ENCODE peak calls at places on chromosomes 7 and 10, in ten cellular contexts. P, Z, Q, W, V, F, G, I, D and B are unnamed samples.

GRCh38 chr7:22996470-22996869 is 17.5 kb downstream of the HYCC1 start:
- DNase-seq in Z (no peak), G (no peak), Q (no peak), W (no peak), D (no peak), P (no peak), F (no peak), I (no peak), V (no peak), B (no peak)

GRCh38 chr7:122416316-122416925 is 111.9 kb upstream of the FEZF1 start:
- DNase-seq in Z (no peak), G (no peak), I (no peak), D (no peak), W (no peak), V (no peak), Q (no peak), P (no peak), F (no peak), B (no peak)

GRCh38 chr7:105013818-105014724 is at the start of gene KMT2E:
- DNase-seq in D (peak; percentile 92), G (peak; percentile 82), W (peak; percentile 64), V (peak; percentile 95), Z (peak; percentile 57), Q (peak; percentile 92), F (peak; percentile 87), P (peak; percentile 92), I (peak; percentile 88), B (peak; percentile 61)

GRCh38 chr10:112375721-112376577 is 2.0 kb downstream of the ACSL5 start:
- DNase-seq in D (peak; percentile 63), I (no peak), G (peak; percentile 22), V (peak; percentile 71), Z (no peak), W (no peak), F (peak; percentile 61), P (peak; percentile 84), Q (peak; percentile 63), B (no peak)

GRCh38 chr10:75048669-75049098 is 62.8 kb upstream of the SAMD8 start:
- DNase-seq in G (no peak), Z (no peak), W (no peak), Q (no peak), D (peak; percentile 20), V (peak; percentile 20), P (no peak), F (peak; percentile 33), I (no peak), B (no peak)

GRCh38 chr10:132986576-132986975 is 44.2 kb upstream of the CFAP46 start:
- DNase-seq in D (no peak), G (no peak), V (no peak), Z (no peak), Q (no peak), F (no peak), I (no peak), W (no peak), P (no peak), B (no peak)

GRCh38 chr7:138563808-138564207 is 103.7 kb downstream of the TRIM24 start:
- DNase-seq in P (no peak), Q (no peak), F (no peak), G (no peak), Z (no peak), D (no peak), V (no peak), I (no peak), W (no peak), B (no peak)

GRCh38 chr10:103659674-103660363 is 166.3 kb downstream of the NEURL1 start:
- DNase-seq in I (peak; percentile 75), G (peak; percentile 77), P (peak; percentile 79), W (no peak), F (peak; percentile 69), Q (peak; percentile 86), D (peak; percentile 87), Z (no peak), V (peak; percentile 92), B (no peak)

GRCh38 chr10:6920072-6921019 is 340.3 kb upstream of the PRKCQ start:
- DNase-seq in G (peak; percentile 67), I (peak; percentile 33), Q (peak; percentile 79), F (peak; percentile 68), D (peak; percentile 84), P (peak; percentile 82), V (peak; percentile 82), Z (peak; percentile 23), W (peak; percentile 72), B (peak; percentile 1)

GRCh38 chr10:92517034-92517655 is 56.7 kb downstream of the IDE start:
- DNase-seq in W (peak; percentile 49), D (peak; percentile 80), Z (peak; percentile 64), P (peak; percentile 73), G (peak; percentile 69), Q (peak; percentile 64), I (peak; percentile 62), F (peak; percentile 84), V (peak; percentile 76), B (no peak)

GRCh38 chr10:28411136-28411460 is 108.2 kb upstream of the MPP7 start:
- DNase-seq in V (no peak), G (no peak), I (no peak), F (no peak), P (no peak), Q (no peak), D (no peak), W (no peak), Z (no peak), B (no peak)

GRCh38 chr10:28411648-28412047 is 108.8 kb upstream of the MPP7 start:
- DNase-seq in G (no peak), V (no peak), W (no peak), F (no peak), Z (no peak), I (no peak), Q (no peak), D (no peak), P (no peak), B (no peak)

GRCh38 chr10:28408237-28408777 is 105.4 kb upstream of the MPP7 start:
- DNase-seq in I (no peak), F (no peak), Z (no peak), G (no peak), V (no peak), Q (no peak), P (no peak), W (no peak), D (no peak), B (no peak)

DNA sequence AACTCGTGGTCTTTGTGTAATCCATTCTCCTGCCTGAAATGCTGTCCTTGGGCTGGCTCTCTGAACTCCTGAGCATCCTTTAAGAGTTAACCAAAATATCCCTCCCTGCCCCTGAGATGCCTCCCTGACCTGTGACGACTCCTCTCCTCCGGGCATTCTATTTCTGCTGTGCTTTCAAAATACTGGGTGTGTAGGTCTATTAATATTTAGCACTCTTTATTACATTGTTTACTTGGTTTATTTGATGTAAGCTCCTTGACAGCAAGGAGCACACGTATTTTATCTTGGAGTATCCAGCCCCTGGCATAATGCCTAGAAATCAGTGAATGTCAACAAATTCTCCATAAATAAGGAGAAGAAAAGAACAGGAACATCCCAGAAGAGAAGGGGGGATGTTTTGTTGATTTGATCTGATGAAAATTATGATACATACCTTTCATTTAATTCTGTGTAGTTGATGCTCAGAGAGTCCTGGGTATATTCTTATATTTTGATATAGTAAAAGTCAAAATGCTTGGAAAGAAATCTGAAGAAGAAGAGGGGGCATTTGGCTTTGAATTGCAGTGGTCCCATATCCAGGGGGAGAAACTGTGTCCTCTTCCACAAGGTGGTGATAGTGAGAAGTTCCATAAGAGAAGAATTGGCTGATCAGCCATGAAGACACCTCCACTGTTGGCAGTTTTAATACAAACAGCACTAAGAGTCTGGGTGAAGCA is 107.7 kb upstream of the MPP7 start:
- DNase-seq in F (no peak), D (no peak), I (no peak), Z (no peak), V (no peak), W (peak; percentile 10), Q (no peak), P (no peak), G (no peak), B (no peak)
- TF ChIP-seq CTCF in F (no peak), D (no peak), I (no peak), Z (peak; percentile 44), V (no peak), W (no peak), Q (no peak), P (no peak), G (no peak), B (no peak)

DNA sequence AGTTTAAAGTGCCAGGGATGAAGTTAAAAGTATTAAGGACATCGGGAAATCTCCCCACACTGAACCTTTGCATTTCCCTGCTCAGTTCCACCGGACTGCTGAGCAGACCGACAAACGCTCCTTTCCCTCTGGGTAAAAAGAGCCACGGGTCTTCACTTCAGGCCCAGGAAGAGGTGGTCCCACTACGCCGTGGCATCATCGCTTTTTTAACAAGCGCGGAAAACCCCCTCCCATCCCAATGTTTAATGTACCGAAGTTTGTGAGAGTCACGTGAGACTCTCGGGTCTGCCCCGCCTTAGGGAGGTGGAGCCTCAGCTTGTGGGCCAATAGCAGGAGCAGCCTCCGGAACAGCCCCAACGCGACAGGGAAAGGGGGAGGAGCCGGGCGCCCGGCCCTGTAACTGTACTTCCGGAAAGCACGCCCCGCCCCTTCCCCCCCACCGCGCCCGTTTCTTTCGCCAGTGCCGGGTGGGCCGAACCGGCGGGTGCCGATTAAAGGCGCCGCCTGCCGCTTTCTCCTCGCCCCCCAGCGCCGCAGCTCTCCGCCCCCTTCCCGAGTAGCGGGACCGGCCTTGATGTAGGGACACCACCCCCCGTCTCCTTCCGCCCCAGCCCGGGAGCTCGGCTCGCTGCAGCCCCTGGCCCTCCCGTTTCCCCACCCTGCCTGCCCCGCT is 2.3 kb upstream of the TRIM8 start:
- DNase-seq in Q (peak; percentile 99), P (peak; percentile 99), F (peak; percentile 98), I (peak; percentile 99), V (peak; percentile 100), W (peak; percentile 94), Z (peak; percentile 96), G (peak; percentile 99), D (peak; percentile 99), B (peak; percentile 93)
- TF ChIP-seq POLR2A in Q (peak; percentile 88), P (no peak), F (peak; percentile 93), I (no peak), V (peak; percentile 92), W (peak; percentile 21), Z (peak; percentile 42), G (peak; percentile 81), D (peak; percentile 90), B (no peak)

DNA sequence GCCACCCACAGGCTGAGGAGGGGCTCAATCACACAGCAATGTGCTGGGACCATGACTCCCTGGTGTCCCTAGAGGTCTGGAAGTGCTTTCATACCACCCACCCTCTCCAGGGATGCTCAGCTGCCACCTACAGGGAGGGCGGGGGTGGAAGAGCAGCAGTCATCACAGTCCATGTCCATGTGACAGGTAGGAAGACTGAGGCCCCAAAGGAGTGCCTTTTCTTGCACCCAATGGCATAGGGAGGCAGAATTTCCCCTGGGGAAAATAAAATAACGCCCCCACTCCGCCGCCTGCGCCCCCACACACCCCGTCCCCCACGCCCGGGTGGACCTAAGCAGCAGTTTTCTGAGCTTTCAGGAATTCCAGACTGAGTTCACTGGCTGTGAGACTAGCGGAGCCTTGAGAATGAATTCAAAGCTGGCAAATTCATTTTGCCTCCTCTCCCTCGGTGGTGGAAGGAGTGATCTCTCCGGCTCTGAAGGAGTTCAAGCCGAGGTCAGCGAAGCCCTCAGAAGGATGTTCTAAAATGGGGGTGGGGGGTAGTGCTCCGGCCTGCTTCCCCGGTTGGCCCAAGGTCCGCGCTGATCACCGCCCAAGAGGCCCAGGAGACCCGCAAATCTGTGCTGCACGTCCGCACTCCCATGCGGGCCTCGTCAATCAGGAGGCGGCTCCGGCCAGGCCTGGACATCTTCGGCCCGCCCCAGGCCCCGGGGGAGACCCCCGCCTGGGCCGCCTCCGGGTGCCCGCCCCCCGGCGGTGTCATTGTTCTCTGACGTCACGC is 2.1 kb upstream of the ZMIZ1 start:
- DNase-seq in G (no peak), I (no peak), V (peak; percentile 71), P (no peak), W (peak; percentile 92), Q (no peak), Z (no peak), D (peak; percentile 48), F (peak; percentile 54), B (no peak)
- TF ChIP-seq CTCF in G (peak; percentile 26), I (no peak), V (no peak), P (no peak), W (peak; percentile 44), Q (peak; percentile 5), Z (peak; percentile 44), D (peak; percentile 35), F (no peak), B (no peak)

GRCh38 chr7:90595801-90596683 is at the start of gene CDK14:
- DNase-seq in V (peak; percentile 90), D (peak; percentile 84), Z (peak; percentile 23), Q (peak; percentile 79), P (peak; percentile 85), I (peak; percentile 33), F (peak; percentile 70), G (peak; percentile 69), W (peak; percentile 66), B (no peak)
- TF ChIP-seq POLR2A in V (no peak), D (peak; percentile 31), Z (peak; percentile 24), Q (peak; percentile 51), P (no peak), I (no peak), F (no peak), G (peak; percentile 40), W (no peak), B (no peak)